ENCODE peak calls at places on chromosome 14, in nine cellular contexts. B is BJ; D is gastrocnemius medialis; X is lower leg skin; S is activated CD8-positive, alpha-beta memory T cell treated with anti-CD3 and anti-CD28 coated beads for 1 hour; I is HTR-8/SVneo; P is T-helper 2 cell; Q is NCI-H69; F is stimulated activated CD4-positive, alpha-beta T cell treated with anti-CD3 and anti-CD28 coated beads, Interleukin-1b, Interleukin-23, amount 100 ng/mL, for 1 hour. H is an unnamed sample.

GRCh38 chr14:77543637-77544334 is 45.2 kb upstream of the ISM2 start:
- DNase-seq in D (no peak), P (no peak), I (no peak), S (no peak), B (no peak), Q (no peak), F (no peak), X (no peak), H (no peak)

GRCh38 chr14:39293629-39294028 is 59.9 kb downstream of the MIA2 start:
- DNase-seq in B (no peak), I (no peak), D (no peak), Q (no peak), P (no peak), F (no peak), S (no peak), X (no peak), H (no peak)

GRCh38 chr14:65186951-65187350 is 84.6 kb upstream of the MAX start:
- DNase-seq in I (no peak), B (no peak), Q (no peak), F (no peak), S (no peak), X (no peak), D (no peak), P (no peak), H (no peak)

GRCh38 chr14:93234798-93235197 is 27.7 kb downstream of the UBR7 start:
- DNase-seq in S (no peak), F (no peak), I (no peak), X (no peak), Q (peak), B (peak), D (no peak), P (no peak), H (no peak)

GRCh38 chr14:93901813-93902212 is 25.3 kb upstream of the FAM181A start:
- DNase-seq in D (no peak), X (no peak), S (no peak), P (no peak), I (no peak), B (no peak), Q (no peak), F (no peak), H (no peak)

GRCh38 chr14:58298477-58298879 is at the start of gene ARID4A:
- DNase-seq in I (no peak), B (no peak), P (peak), Q (no peak), F (no peak), S (no peak), D (no peak), X (no peak), H (peak)

GRCh38 chr14:102813691-102814090 is 36.4 kb downstream of the TRAF3 start:
- DNase-seq in B (no peak), D (no peak), X (no peak), Q (no peak), I (no peak), S (no peak), F (no peak), P (no peak), H (no peak)

GRCh38 chr14:42869681-42870080 is 1263.0 kb downstream of the LRFN5 start:
- DNase-seq in I (no peak), S (no peak), D (no peak), P (no peak), F (no peak), B (no peak), X (no peak), Q (no peak), H (no peak)

GRCh38 chr14:94143239-94143638 is 13.8 kb upstream of the IFI27L2 start:
- DNase-seq in Q (peak), F (no peak), X (no peak), S (no peak), D (no peak), B (no peak), P (no peak), I (no peak), H (no peak)

GRCh38 chr14:31283568-31284252 is 76.1 kb upstream of the HECTD1 start:
- DNase-seq in B (no peak), I (no peak), X (no peak), D (no peak), P (no peak), S (no peak), Q (no peak), F (no peak), H (no peak)

GRCh38 chr14:103259184-103259583 is 74.9 kb upstream of the EIF5 start:
- DNase-seq in F (no peak), X (no peak), I (no peak), Q (no peak), B (no peak), P (no peak), D (no peak), S (no peak), H (no peak)

GRCh38 chr14:78798757-78799156 is 628.6 kb downstream of the NRXN3 start:
- DNase-seq in I (no peak), P (no peak), F (no peak), Q (peak), B (no peak), D (no peak), X (no peak), S (no peak), H (no peak)

GRCh38 chr14:61662001-61662400 is 33.3 kb upstream of the HIF1A start:
- DNase-seq in Q (no peak), I (no peak), S (no peak), X (no peak), B (no peak), P (no peak), D (no peak), F (no peak), H (no peak)

GRCh38 chr14:30129795-30130194 is 202.1 kb upstream of the PRKD1 start:
- DNase-seq in F (no peak), S (no peak), D (no peak), X (no peak), B (no peak), I (no peak), P (no peak), Q (peak), H (no peak)

GRCh38 chr14:36317650-36318049 is 2.8 kb downstream of the MBIP start:
- DNase-seq in P (no peak), S (no peak), Q (peak), X (no peak), I (no peak), B (no peak), F (no peak), D (no peak), H (no peak)

GRCh38 chr14:72513994-72514659 is 379.8 kb downstream of the DPF3 start:
- DNase-seq in S (no peak), B (no peak), P (no peak), X (no peak), Q (peak), I (peak), F (no peak), D (no peak), H (no peak)

GRCh38 chr14:21711360-21711961 is 37.8 kb upstream of the OR4E1 start:
- DNase-seq in S (no peak), X (no peak), B (no peak), F (no peak), P (no peak), Q (peak), D (no peak), I (peak), H (no peak)

GRCh38 chr14:32633214-32633864 is 304.2 kb downstream of the AKAP6 start:
- DNase-seq in P (no peak), Q (no peak), S (no peak), F (no peak), D (no peak), I (no peak), B (no peak), X (no peak), H (no peak)

GRCh38 chr14:103518416-103519042 is 4.1 kb downstream of the CKB start:
- DNase-seq in Q (peak), B (no peak), D (no peak), I (peak), S (no peak), F (no peak), P (peak), X (no peak), H (no peak)

H was measured in NK-92 treated with Interleukin-12 subunit alpha and Interleukin-12 subunit beta, amount 100 ng/mL, for 24 hours.